ENCODE peak calls at places on chromosomes 12 and 14, in ten cellular contexts. J is cardiac muscle cell, W is T-helper 17 cell, C is M059J, Q is NCI-H187 treated with DMSO at 0.1 percent for 48 hours, E is iris pigment epithelial cell, A is choroid plexus epithelial cell, M is Caki2, I is NT2/D1, Z is neural crest cell. P is an unnamed sample.

GRCh38 chr12:57148469-57149308 is 1.3 kb upstream of the LRP1-AS start:
- DNase-seq in J (no peak), W (no peak), C (no peak), Q (no peak), E (peak; percentile 75), A (peak; percentile 73), M (no peak), I (no peak), Z (no peak), P (peak; percentile 86)

GRCh38 chr12:121524196-121524930 is 56.5 kb downstream of the KDM2B start:
- DNase-seq in J (no peak), W (no peak), C (no peak), Q (peak; percentile 66), E (no peak), A (no peak), M (no peak), I (no peak), Z (no peak), P (no peak)

GRCh38 chr14:46951103-46951502 is 299.5 kb upstream of the RPL10L start:
- DNase-seq in J (no peak), W (no peak), C (no peak), Q (no peak), E (no peak), A (no peak), M (no peak), I (no peak), Z (no peak), P (no peak)

GRCh38 chr14:64639340-64639821 is 64.8 kb upstream of the PLEKHG3 start:
- DNase-seq in J (no peak), W (no peak), C (peak; percentile 88), Q (no peak), E (no peak), A (peak; percentile 56), M (peak; percentile 93), I (no peak), Z (no peak), P (no peak)

GRCh38 chr14:23512156-23512555 is 39.4 kb downstream of the ZFHX2 start:
- DNase-seq in J (no peak), W (no peak), C (no peak), Q (no peak), E (no peak), A (no peak), M (no peak), I (no peak), Z (no peak), P (no peak)

GRCh38 chr12:46915082-46915481 is 89.3 kb upstream of the SLC38A4 start:
- DNase-seq in J (no peak), W (no peak), C (peak; percentile 97), Q (no peak), E (peak; percentile 80), A (peak; percentile 54), M (no peak), I (no peak), Z (no peak), P (peak; percentile 96)

GRCh38 chr12:4112290-4112689 is 161.3 kb upstream of the CCND2 start:
- DNase-seq in J (no peak), W (no peak), C (no peak), Q (no peak), E (no peak), A (no peak), M (no peak), I (no peak), Z (no peak), P (no peak)

GRCh38 chr12:96210376-96211055 is 16.3 kb downstream of the ELK3 start:
- DNase-seq in J (no peak), W (peak; percentile 19), C (no peak), Q (no peak), E (no peak), A (no peak), M (no peak), I (no peak), Z (no peak), P (no peak)

GRCh38 chr12:104669851-104670337 is 213.1 kb downstream of the CHST11 start:
- DNase-seq in J (no peak), W (peak; percentile 14), C (peak; percentile 8), Q (no peak), E (no peak), A (peak; percentile 43), M (no peak), I (no peak), Z (no peak), P (peak; percentile 68)

GRCh38 chr12:1357171-1357570 is 237.2 kb downstream of the FBXL14 start:
- DNase-seq in J (peak; percentile 68), W (no peak), C (peak; percentile 83), Q (no peak), E (peak; percentile 69), A (peak; percentile 66), M (peak; percentile 12), I (no peak), Z (no peak), P (no peak)

GRCh38 chr12:67697443-67697842 is 48.9 kb downstream of the DYRK2 start:
- DNase-seq in J (no peak), W (no peak), C (peak; percentile 48), Q (no peak), E (no peak), A (no peak), M (no peak), I (no peak), Z (no peak), P (peak; percentile 75)

GRCh38 chr12:10753066-10753465 is 29.9 kb upstream of the YBX3 start:
- DNase-seq in J (no peak), W (no peak), C (peak; percentile 73), Q (no peak), E (peak; percentile 82), A (peak; percentile 83), M (peak; percentile 72), I (no peak), Z (no peak), P (peak; percentile 63)

GRCh38 chr14:31858868-31859267 is 218.2 kb upstream of the ARHGAP5 start:
- DNase-seq in J (no peak), W (no peak), C (peak; percentile 17), Q (no peak), E (peak; percentile 62), A (peak; percentile 60), M (no peak), I (no peak), Z (no peak), P (peak; percentile 21)